ENCODE peak calls at places on chromosomes 7 and 10, in four cellular contexts. W, T, U and Z are unnamed samples.
A peak's percentile ranks its signal among the peaks of the same experiment; 100 is the strongest.

GRCh38 chr7:96495751-96496216 is 173.9 kb upstream of the SLC25A13 start:
- DNase-seq in W (no peak), U (no peak), T (no peak), Z (no peak)

GRCh38 chr7:150368098-150368883 is at the start of gene REPIN1:
- DNase-seq in U (no peak), W (no peak), T (no peak), Z (no peak)

GRCh38 chr10:117720931-117721826 is 178.6 kb downstream of the EMX2 start:
- DNase-seq in W (no peak), U (no peak), T (no peak), Z (no peak)

GRCh38 chr10:18684416-18684815 is 25.2 kb downstream of the ARL5B start:
- DNase-seq in T (no peak), W (no peak), U (no peak), Z (no peak)

GRCh38 chr10:51244308-51244707 is 170.0 kb downstream of the PRKG1 start:
- DNase-seq in W (no peak), U (no peak), T (no peak), Z (no peak)

GRCh38 chr7:1542329-1542728 is 11.8 kb downstream of the MAFK start:
- DNase-seq in T (no peak), W (no peak), U (no peak), Z (no peak)

GRCh38 chr7:47792521-47793121 is 155.6 kb downstream of the PKD1L1 start:
- DNase-seq in W (no peak), U (no peak), T (no peak), Z (no peak)

GRCh38 chr7:83105948-83106347 is 56.7 kb downstream of the PCLO start:
- DNase-seq in W (no peak), T (no peak), U (no peak), Z (no peak)

GRCh38 chr7:138907849-138908248 is 73.3 kb downstream of the KIAA1549 start:
- DNase-seq in T (no peak), W (no peak), U (no peak), Z (no peak)

GRCh38 chr10:57917019-57917418 is 350.7 kb downstream of the IPMK start:
- DNase-seq in T (no peak), W (no peak), U (no peak), Z (no peak)

GRCh38 chr10:86376403-86376802 is 9.8 kb upstream of the GRID1 start:
- DNase-seq in T (no peak), U (no peak), W (no peak), Z (no peak)

GRCh38 chr10:48800283-48800675 is 115.6 kb downstream of the WDFY4 start:
- DNase-seq in U (no peak), T (no peak), W (no peak), Z (no peak)

GRCh38 chr10:31912289-31912688 is 16.3 kb downstream of the ARHGAP12 start:
- DNase-seq in T (peak; percentile 40), U (no peak), W (no peak), Z (no peak)

GRCh38 chr10:27157150-27157549 is 2.0 kb downstream of the MASTL start:
- DNase-seq in W (no peak), T (no peak), U (no peak), Z (no peak)

GRCh38 chr10:15879058-15879457 is 18.8 kb upstream of the MINDY3 start:
- DNase-seq in U (no peak), T (no peak), W (no peak), Z (no peak)

GRCh38 chr10:37775612-37776011 is 81.8 kb downstream of the ZNF248 start:
- DNase-seq in T (no peak), U (no peak), W (no peak), Z (no peak)

GRCh38 chr10:123303581-123303980 is 149.4 kb downstream of the BUB3 start:
- DNase-seq in T (no peak), U (no peak), W (no peak), Z (no peak)

GRCh38 chr10:102815790-102816549 is 21.2 kb downstream of the CYP17A1 start:
- DNase-seq in U (peak; percentile 75), W (peak; percentile 63), T (no peak), Z (no peak)

GRCh38 chr10:112059220-112059619 is 124.3 kb downstream of the GPAM start:
- DNase-seq in U (no peak), T (no peak), W (no peak), Z (no peak)

GRCh38 chr10:9222917-9223316 is 1168.4 kb downstream of the GATA3 start:
- DNase-seq in U (peak; percentile 25), T (peak; percentile 17), W (no peak), Z (no peak)